ENCODE peak calls at places on chromosome 17, in seven cellular contexts. One of them, this sample, is unnamed.

GRCh38 chr17:42276359-42276608 is at the start of gene STAT5B:
- DNase-seq in Caco-2: no peak
- DNase-seq in fibroblast of lung: peak
- DNase-seq in cardiac septum: peak
- DNase-seq in SK-MEL-5: peak
- DNase-seq in A172: peak
- DNase-seq in D341Med: peak
- DNase-seq in this sample: peak

GRCh38 chr17:83109793-83110645 is 30.6 kb downstream of the METRNL start:
- DNase-seq in Caco-2: no peak
- DNase-seq in fibroblast of lung: peak
- DNase-seq in cardiac septum: peak
- DNase-seq in SK-MEL-5: peak
- DNase-seq in A172: peak
- DNase-seq in D341Med: no peak
- DNase-seq in this sample: peak

GRCh38 chr17:4576729-4577322 is 7.5 kb upstream of the SMTNL2 start:
- DNase-seq in Caco-2: no peak
- DNase-seq in fibroblast of lung: no peak
- DNase-seq in cardiac septum: no peak
- DNase-seq in SK-MEL-5: no peak
- DNase-seq in A172: no peak
- DNase-seq in D341Med: no peak
- DNase-seq in this sample: no peak

GRCh38 chr17:59706900-59707181 is 389 bp downstream of the PTRH2 start:
- DNase-seq in Caco-2: no peak
- DNase-seq in fibroblast of lung: peak
- DNase-seq in cardiac septum: no peak
- DNase-seq in SK-MEL-5: no peak
- DNase-seq in A172: no peak
- DNase-seq in D341Med: no peak
- DNase-seq in this sample: no peak

GRCh38 chr17:64506201-64506575 is at the start of gene DDX5:
- DNase-seq in Caco-2: peak
- DNase-seq in fibroblast of lung: no peak
- DNase-seq in cardiac septum: peak
- DNase-seq in SK-MEL-5: peak
- DNase-seq in A172: peak
- DNase-seq in D341Med: peak
- DNase-seq in this sample: peak

GRCh38 chr17:47205419-47205963 is 3.7 kb upstream of the MYL4 start:
- DNase-seq in Caco-2: peak
- DNase-seq in fibroblast of lung: peak
- DNase-seq in cardiac septum: no peak
- DNase-seq in SK-MEL-5: peak
- DNase-seq in A172: no peak
- DNase-seq in D341Med: no peak
- DNase-seq in this sample: no peak

GRCh38 chr17:71361691-71362450 is 758.9 kb upstream of the SOX9 start:
- DNase-seq in Caco-2: no peak
- DNase-seq in fibroblast of lung: peak
- DNase-seq in cardiac septum: no peak
- DNase-seq in SK-MEL-5: no peak
- DNase-seq in A172: no peak
- DNase-seq in D341Med: no peak
- DNase-seq in this sample: peak

GRCh38 chr17:82788206-82789001 is 36.5 kb downstream of the TBCD start:
- DNase-seq in Caco-2: no peak
- DNase-seq in fibroblast of lung: no peak
- DNase-seq in cardiac septum: no peak
- DNase-seq in SK-MEL-5: no peak
- DNase-seq in A172: no peak
- DNase-seq in D341Med: no peak
- DNase-seq in this sample: no peak

GRCh38 chr17:76506408-76507328 is 5.4 kb upstream of the RHBDF2 start:
- DNase-seq in Caco-2: peak
- DNase-seq in fibroblast of lung: peak
- DNase-seq in cardiac septum: peak
- DNase-seq in SK-MEL-5: peak
- DNase-seq in A172: peak
- DNase-seq in D341Med: peak
- DNase-seq in this sample: peak